ENCODE peak calls at places on chromosomes 16 and 17, in ten cellular contexts. One of them, this sample, is unnamed.
A peak's percentile ranks its signal among the peaks of the same experiment; 100 is the strongest.

GRCh38 chr16:75942901-75943300 is 216.6 kb upstream of the CPHXL start:
- DNase-seq in activated naive CD8-positive, alpha-beta T cell treated with anti-CD3 and anti-CD28 coated beads, Interleukin-2, amount 10 ng/mL, durations not matched to agents 7 days and 5 days: no peak
- DNase-seq in fibroblast of pulmonary artery: no peak
- DNase-seq in hippocampal formation: no peak
- DNase-seq in DMS79: no peak
- DNase-seq in stimulated activated CD4-positive, alpha-beta T cell treated with anti-CD3 and anti-CD28 coated beads, Interleukin-1b, Interleukin-23, amount 100 ng/mL, for 24 hours: no peak
- DNase-seq in stimulated activated CD8-positive, alpha-beta memory T cell treated with anti-CD3 and anti-CD28 coated beads, Interleukin-4, amount 100 ng/mL, for 48 hours: no peak
- DNase-seq in MM.1S: no peak
- DNase-seq in stimulated activated naive B cell treated with anti-CD40 and anti-IgM and Interleukin-4, amounts not matched to agents 10 μg/mL and 1 μg/mL and 100 μg/mL, for 72 hours: no peak
- DNase-seq in dermis blood vessel endothelial cell: no peak
- DNase-seq in this sample: no peak

GRCh38 chr17:49216953-49217650 is 6.6 kb downstream of the ABI3 start:
- DNase-seq in activated naive CD8-positive, alpha-beta T cell treated with anti-CD3 and anti-CD28 coated beads, Interleukin-2, amount 10 ng/mL, durations not matched to agents 7 days and 5 days: peak; percentile 34
- DNase-seq in fibroblast of pulmonary artery: no peak
- DNase-seq in hippocampal formation: no peak
- DNase-seq in DMS79: no peak
- DNase-seq in stimulated activated CD4-positive, alpha-beta T cell treated with anti-CD3 and anti-CD28 coated beads, Interleukin-1b, Interleukin-23, amount 100 ng/mL, for 24 hours: no peak
- DNase-seq in stimulated activated CD8-positive, alpha-beta memory T cell treated with anti-CD3 and anti-CD28 coated beads, Interleukin-4, amount 100 ng/mL, for 48 hours: no peak
- DNase-seq in MM.1S: no peak
- DNase-seq in stimulated activated naive B cell treated with anti-CD40 and anti-IgM and Interleukin-4, amounts not matched to agents 10 μg/mL and 1 μg/mL and 100 μg/mL, for 72 hours: no peak
- DNase-seq in dermis blood vessel endothelial cell: peak; percentile 32
- DNase-seq in this sample: no peak

GRCh38 chr16:85065099-85065498 is 37.5 kb downstream of the KIAA0513 start:
- DNase-seq in activated naive CD8-positive, alpha-beta T cell treated with anti-CD3 and anti-CD28 coated beads, Interleukin-2, amount 10 ng/mL, durations not matched to agents 7 days and 5 days: no peak
- DNase-seq in fibroblast of pulmonary artery: no peak
- DNase-seq in hippocampal formation: no peak
- DNase-seq in DMS79: no peak
- DNase-seq in stimulated activated CD4-positive, alpha-beta T cell treated with anti-CD3 and anti-CD28 coated beads, Interleukin-1b, Interleukin-23, amount 100 ng/mL, for 24 hours: no peak
- DNase-seq in stimulated activated CD8-positive, alpha-beta memory T cell treated with anti-CD3 and anti-CD28 coated beads, Interleukin-4, amount 100 ng/mL, for 48 hours: no peak
- DNase-seq in MM.1S: no peak
- DNase-seq in stimulated activated naive B cell treated with anti-CD40 and anti-IgM and Interleukin-4, amounts not matched to agents 10 μg/mL and 1 μg/mL and 100 μg/mL, for 72 hours: no peak
- DNase-seq in dermis blood vessel endothelial cell: no peak
- DNase-seq in this sample: no peak

GRCh38 chr17:81955756-81956544 is 5.0 kb downstream of the NOTUM start:
- DNase-seq in activated naive CD8-positive, alpha-beta T cell treated with anti-CD3 and anti-CD28 coated beads, Interleukin-2, amount 10 ng/mL, durations not matched to agents 7 days and 5 days: no peak
- DNase-seq in fibroblast of pulmonary artery: no peak
- DNase-seq in hippocampal formation: no peak
- DNase-seq in DMS79: no peak
- DNase-seq in stimulated activated CD4-positive, alpha-beta T cell treated with anti-CD3 and anti-CD28 coated beads, Interleukin-1b, Interleukin-23, amount 100 ng/mL, for 24 hours: no peak
- DNase-seq in stimulated activated CD8-positive, alpha-beta memory T cell treated with anti-CD3 and anti-CD28 coated beads, Interleukin-4, amount 100 ng/mL, for 48 hours: no peak
- DNase-seq in MM.1S: no peak
- DNase-seq in stimulated activated naive B cell treated with anti-CD40 and anti-IgM and Interleukin-4, amounts not matched to agents 10 μg/mL and 1 μg/mL and 100 μg/mL, for 72 hours: no peak
- DNase-seq in dermis blood vessel endothelial cell: no peak
- DNase-seq in this sample: no peak

GRCh38 chr17:44071772-44072171 is 1.2 kb downstream of the G6PC3 start:
- DNase-seq in activated naive CD8-positive, alpha-beta T cell treated with anti-CD3 and anti-CD28 coated beads, Interleukin-2, amount 10 ng/mL, durations not matched to agents 7 days and 5 days: no peak
- DNase-seq in fibroblast of pulmonary artery: peak; percentile 20
- DNase-seq in hippocampal formation: no peak
- DNase-seq in DMS79: peak; percentile 8
- DNase-seq in stimulated activated CD4-positive, alpha-beta T cell treated with anti-CD3 and anti-CD28 coated beads, Interleukin-1b, Interleukin-23, amount 100 ng/mL, for 24 hours: no peak
- DNase-seq in stimulated activated CD8-positive, alpha-beta memory T cell treated with anti-CD3 and anti-CD28 coated beads, Interleukin-4, amount 100 ng/mL, for 48 hours: no peak
- DNase-seq in MM.1S: no peak
- DNase-seq in stimulated activated naive B cell treated with anti-CD40 and anti-IgM and Interleukin-4, amounts not matched to agents 10 μg/mL and 1 μg/mL and 100 μg/mL, for 72 hours: no peak
- DNase-seq in dermis blood vessel endothelial cell: peak; percentile 16
- DNase-seq in this sample: no peak

GRCh38 chr17:10192963-10193362 is 5.4 kb downstream of the GAS7 start:
- DNase-seq in activated naive CD8-positive, alpha-beta T cell treated with anti-CD3 and anti-CD28 coated beads, Interleukin-2, amount 10 ng/mL, durations not matched to agents 7 days and 5 days: no peak
- DNase-seq in fibroblast of pulmonary artery: peak; percentile 61
- DNase-seq in hippocampal formation: no peak
- DNase-seq in DMS79: no peak
- DNase-seq in stimulated activated CD4-positive, alpha-beta T cell treated with anti-CD3 and anti-CD28 coated beads, Interleukin-1b, Interleukin-23, amount 100 ng/mL, for 24 hours: no peak
- DNase-seq in stimulated activated CD8-positive, alpha-beta memory T cell treated with anti-CD3 and anti-CD28 coated beads, Interleukin-4, amount 100 ng/mL, for 48 hours: no peak
- DNase-seq in MM.1S: no peak
- DNase-seq in stimulated activated naive B cell treated with anti-CD40 and anti-IgM and Interleukin-4, amounts not matched to agents 10 μg/mL and 1 μg/mL and 100 μg/mL, for 72 hours: no peak
- DNase-seq in dermis blood vessel endothelial cell: no peak
- DNase-seq in this sample: no peak

GRCh38 chr16:66846266-66846665 is 2.1 kb downstream of the CA7 start:
- DNase-seq in activated naive CD8-positive, alpha-beta T cell treated with anti-CD3 and anti-CD28 coated beads, Interleukin-2, amount 10 ng/mL, durations not matched to agents 7 days and 5 days: no peak
- DNase-seq in fibroblast of pulmonary artery: no peak
- DNase-seq in hippocampal formation: no peak
- DNase-seq in DMS79: no peak
- DNase-seq in stimulated activated CD4-positive, alpha-beta T cell treated with anti-CD3 and anti-CD28 coated beads, Interleukin-1b, Interleukin-23, amount 100 ng/mL, for 24 hours: no peak
- DNase-seq in stimulated activated CD8-positive, alpha-beta memory T cell treated with anti-CD3 and anti-CD28 coated beads, Interleukin-4, amount 100 ng/mL, for 48 hours: no peak
- DNase-seq in MM.1S: no peak
- DNase-seq in stimulated activated naive B cell treated with anti-CD40 and anti-IgM and Interleukin-4, amounts not matched to agents 10 μg/mL and 1 μg/mL and 100 μg/mL, for 72 hours: no peak
- DNase-seq in dermis blood vessel endothelial cell: no peak
- DNase-seq in this sample: no peak

GRCh38 chr17:83151442-83152220 is 72.2 kb downstream of the METRNL start:
- DNase-seq in activated naive CD8-positive, alpha-beta T cell treated with anti-CD3 and anti-CD28 coated beads, Interleukin-2, amount 10 ng/mL, durations not matched to agents 7 days and 5 days: no peak
- DNase-seq in fibroblast of pulmonary artery: no peak
- DNase-seq in hippocampal formation: no peak
- DNase-seq in DMS79: no peak
- DNase-seq in stimulated activated CD4-positive, alpha-beta T cell treated with anti-CD3 and anti-CD28 coated beads, Interleukin-1b, Interleukin-23, amount 100 ng/mL, for 24 hours: no peak
- DNase-seq in stimulated activated CD8-positive, alpha-beta memory T cell treated with anti-CD3 and anti-CD28 coated beads, Interleukin-4, amount 100 ng/mL, for 48 hours: no peak
- DNase-seq in MM.1S: no peak
- DNase-seq in stimulated activated naive B cell treated with anti-CD40 and anti-IgM and Interleukin-4, amounts not matched to agents 10 μg/mL and 1 μg/mL and 100 μg/mL, for 72 hours: no peak
- DNase-seq in dermis blood vessel endothelial cell: no peak
- DNase-seq in this sample: no peak

GRCh38 chr16:48231675-48232214 is 12.4 kb upstream of the LONP2 start:
- DNase-seq in activated naive CD8-positive, alpha-beta T cell treated with anti-CD3 and anti-CD28 coated beads, Interleukin-2, amount 10 ng/mL, durations not matched to agents 7 days and 5 days: peak; percentile 52
- DNase-seq in fibroblast of pulmonary artery: peak; percentile 63
- DNase-seq in hippocampal formation: no peak
- DNase-seq in DMS79: no peak
- DNase-seq in stimulated activated CD4-positive, alpha-beta T cell treated with anti-CD3 and anti-CD28 coated beads, Interleukin-1b, Interleukin-23, amount 100 ng/mL, for 24 hours: no peak
- DNase-seq in stimulated activated CD8-positive, alpha-beta memory T cell treated with anti-CD3 and anti-CD28 coated beads, Interleukin-4, amount 100 ng/mL, for 48 hours: peak; percentile 50
- DNase-seq in MM.1S: peak; percentile 42
- DNase-seq in stimulated activated naive B cell treated with anti-CD40 and anti-IgM and Interleukin-4, amounts not matched to agents 10 μg/mL and 1 μg/mL and 100 μg/mL, for 72 hours: no peak
- DNase-seq in dermis blood vessel endothelial cell: peak; percentile 64
- DNase-seq in this sample: peak; percentile 59

GRCh38 chr16:68400924-68401460 is 47.3 kb downstream of the SMPD3 start:
- DNase-seq in activated naive CD8-positive, alpha-beta T cell treated with anti-CD3 and anti-CD28 coated beads, Interleukin-2, amount 10 ng/mL, durations not matched to agents 7 days and 5 days: no peak
- DNase-seq in fibroblast of pulmonary artery: no peak
- DNase-seq in hippocampal formation: no peak
- DNase-seq in DMS79: no peak
- DNase-seq in stimulated activated CD4-positive, alpha-beta T cell treated with anti-CD3 and anti-CD28 coated beads, Interleukin-1b, Interleukin-23, amount 100 ng/mL, for 24 hours: no peak
- DNase-seq in stimulated activated CD8-positive, alpha-beta memory T cell treated with anti-CD3 and anti-CD28 coated beads, Interleukin-4, amount 100 ng/mL, for 48 hours: no peak
- DNase-seq in MM.1S: no peak
- DNase-seq in stimulated activated naive B cell treated with anti-CD40 and anti-IgM and Interleukin-4, amounts not matched to agents 10 μg/mL and 1 μg/mL and 100 μg/mL, for 72 hours: no peak
- DNase-seq in dermis blood vessel endothelial cell: no peak
- DNase-seq in this sample: no peak

GRCh38 chr17:75691371-75692290 is 24.5 kb downstream of the SAP30BP start:
- DNase-seq in activated naive CD8-positive, alpha-beta T cell treated with anti-CD3 and anti-CD28 coated beads, Interleukin-2, amount 10 ng/mL, durations not matched to agents 7 days and 5 days: peak; percentile 40
- DNase-seq in fibroblast of pulmonary artery: no peak
- DNase-seq in hippocampal formation: peak; percentile 74
- DNase-seq in DMS79: no peak
- DNase-seq in stimulated activated CD4-positive, alpha-beta T cell treated with anti-CD3 and anti-CD28 coated beads, Interleukin-1b, Interleukin-23, amount 100 ng/mL, for 24 hours: no peak
- DNase-seq in stimulated activated CD8-positive, alpha-beta memory T cell treated with anti-CD3 and anti-CD28 coated beads, Interleukin-4, amount 100 ng/mL, for 48 hours: peak; percentile 75
- DNase-seq in MM.1S: no peak
- DNase-seq in stimulated activated naive B cell treated with anti-CD40 and anti-IgM and Interleukin-4, amounts not matched to agents 10 μg/mL and 1 μg/mL and 100 μg/mL, for 72 hours: no peak
- DNase-seq in dermis blood vessel endothelial cell: peak; percentile 41
- DNase-seq in this sample: peak; percentile 90

GRCh38 chr16:4313563-4314531 is 2.0 kb upstream of the GLIS2 start:
- DNase-seq in activated naive CD8-positive, alpha-beta T cell treated with anti-CD3 and anti-CD28 coated beads, Interleukin-2, amount 10 ng/mL, durations not matched to agents 7 days and 5 days: peak; percentile 51
- DNase-seq in fibroblast of pulmonary artery: no peak
- DNase-seq in hippocampal formation: no peak
- DNase-seq in DMS79: no peak
- DNase-seq in stimulated activated CD4-positive, alpha-beta T cell treated with anti-CD3 and anti-CD28 coated beads, Interleukin-1b, Interleukin-23, amount 100 ng/mL, for 24 hours: no peak
- DNase-seq in stimulated activated CD8-positive, alpha-beta memory T cell treated with anti-CD3 and anti-CD28 coated beads, Interleukin-4, amount 100 ng/mL, for 48 hours: peak; percentile 49
- DNase-seq in MM.1S: peak; percentile 27
- DNase-seq in stimulated activated naive B cell treated with anti-CD40 and anti-IgM and Interleukin-4, amounts not matched to agents 10 μg/mL and 1 μg/mL and 100 μg/mL, for 72 hours: no peak
- DNase-seq in dermis blood vessel endothelial cell: peak; percentile 75
- DNase-seq in this sample: no peak